ENCODE peak calls at places on chromosomes 13 and 19, in four cellular contexts. D is heart left ventricle; T is heart right ventricle; P is activated CD8-positive, alpha-beta T cell treated with anti-CD3 and anti-CD28 coated beads, Interleukin-2, amount 10 ng/mL, durations not matched to agents 7 days and 5 days. M is an unnamed sample.

GRCh38 chr13:40236566-40237168 is 429.8 kb downstream of the FOXO1 start:
- ATAC-seq in T (peak; percentile 79), D (peak; percentile 69), P (no peak), M (no peak)

GRCh38 chr19:39046037-39046821 is 13.9 kb upstream of the FBXO27 start:
- ATAC-seq in P (no peak), D (no peak), T (no peak), M (no peak)

GRCh38 chr19:31378404-31378803 is 29.2 kb upstream of the TSHZ3 start:
- ATAC-seq in P (no peak), T (peak; percentile 72), D (peak; percentile 87), M (no peak)

GRCh38 chr19:50417138-50417849 is 1.4 kb upstream of the SPIB start:
- ATAC-seq in P (no peak), D (no peak), T (no peak), M (peak; percentile 1)

GRCh38 chr13:46659413-46660065 is 106.6 kb downstream of the LRCH1 start:
- ATAC-seq in D (no peak), P (no peak), T (no peak), M (no peak)

GRCh38 chr13:38135590-38135989 is 214.1 kb upstream of the UFM1 start:
- ATAC-seq in D (no peak), P (no peak), T (no peak), M (no peak)

GRCh38 chr13:95150555-95150954 is 150.7 kb downstream of the ABCC4 start:
- ATAC-seq in T (no peak), P (no peak), D (no peak), M (no peak)

GRCh38 chr13:19794552-19795143 is 11.9 kb upstream of the PSPC1 start:
- ATAC-seq in T (no peak), P (no peak), D (no peak), M (no peak)

GRCh38 chr13:79673993-79674377 is 193.0 kb downstream of the NDFIP2 start:
- ATAC-seq in P (no peak), D (no peak), T (no peak), M (no peak)

GRCh38 chr19:42511340-42511739 is 16.9 kb downstream of the CEACAM1 start:
- ATAC-seq in P (no peak), D (no peak), T (no peak), M (no peak)